ENCODE peak calls at places on chromosomes 11 and 22, in nine cellular contexts. Z is adrenal gland; L is psoas muscle; H is neural progenitor cell; D is OCI-LY7; M is spleen; O is cardiac muscle cell; G is CD4-positive, alpha-beta memory T cell; S is stomach. N is an unnamed sample. For H3K4me1, the result is how much of the 10 kb centered on the place peaks cover.

GRCh38 chr11:46071091-46071490 is 50.2 kb downstream of the PHF21A start:
- DNase-seq in D (no peak), G (no peak), L (no peak), H (no peak), Z (no peak), O (no peak), S (no peak), M (no peak), N (no peak)

GRCh38 chr22:38257650-38258246 is 15.1 kb downstream of the TMEM184B start:
- DNase-seq in D (peak), M (no peak), L (no peak), H (no peak), G (no peak), O (peak), S (peak), Z (no peak), N (no peak)

GRCh38 chr11:19025799-19026406 is 34.6 kb downstream of the MRGPRX2 start:
- DNase-seq in L (no peak), G (no peak), M (no peak), D (no peak), O (peak), Z (peak), S (no peak), H (no peak), N (no peak)

GRCh38 chr22:35335468-35335867 is 35.8 kb downstream of the TOM1 start:
- DNase-seq in Z (no peak), O (no peak), D (no peak), H (no peak), S (no peak), L (no peak), G (no peak), M (no peak), N (no peak)

GRCh38 chr11:115333951-115334350 is 170.3 kb downstream of the CADM1 start:
- DNase-seq in H (no peak), L (no peak), G (no peak), S (no peak), D (no peak), O (no peak), Z (no peak), M (no peak), N (no peak)

GRCh38 chr11:77407613-77408012 is 66.3 kb downstream of the PAK1 start:
- DNase-seq in G (no peak), S (peak), Z (peak), D (no peak), L (peak), H (no peak), O (peak), M (no peak), N (no peak)

GRCh38 chr11:11958403-11958802 is 50.0 kb downstream of the DKK3 start:
- DNase-seq in G (no peak), M (peak), S (no peak), Z (no peak), L (no peak), D (no peak), O (no peak), H (no peak), N (no peak)

GRCh38 chr11:93659216-93659615 is 2.3 kb upstream of the CEP295 start:
- DNase-seq in S (no peak), O (no peak), M (no peak), G (no peak), L (no peak), Z (no peak), H (no peak), D (no peak), N (no peak)

GRCh38 chr11:126742582-126742981 is 258.0 kb downstream of the KIRREL3 start:
- DNase-seq in S (no peak), L (no peak), Z (no peak), M (no peak), O (no peak), D (no peak), G (peak), H (no peak), N (no peak)

GRCh38 chr11:82992219-82992618 is 79.5 kb downstream of the RAB30 start:
- DNase-seq in G (no peak), H (no peak), S (no peak), O (no peak), M (no peak), D (no peak), Z (peak), L (no peak), N (peak)

GRCh38 chr22:18113680-18114394 is 3.2 kb downstream of the TUBA8 start:
- DNase-seq in M (peak), L (no peak), O (no peak), Z (no peak), S (no peak), H (no peak), D (no peak), G (no peak), N (no peak)

GRCh38 chr22:47168441-47168840 is 406.0 kb downstream of the TBC1D22A start:
- DNase-seq in M (peak), O (no peak), L (peak), G (no peak), S (peak), H (no peak), Z (peak), D (no peak), N (no peak)

GRCh38 chr11:35764414-35764813 is 101.8 kb downstream of the TRIM44 start:
- DNase-seq in G (no peak), O (no peak), M (no peak), H (no peak), D (no peak), L (no peak), Z (no peak), S (no peak), N (no peak)

GRCh38 chr22:44395116-44396005 is 82.6 kb upstream of the SHISAL1 start:
- DNase-seq in M (peak), G (no peak), H (no peak), Z (peak), S (peak), L (no peak), O (no peak), D (no peak), N (peak)

GRCh38 chr11:36240746-36241295 is 48.4 kb downstream of the COMMD9 start:
- DNase-seq in G (no peak), S (no peak), O (no peak), Z (no peak), L (no peak), D (no peak), H (no peak), M (no peak), N (no peak)

GRCh38 chr22:46363611-46364321 is 28.3 kb downstream of the TRMU start:
- DNase-seq in H (no peak), S (no peak), O (no peak), M (peak), Z (no peak), L (no peak), D (no peak), G (no peak), N (no peak)

GRCh38 chr22:37518509-37519267 is 527 bp downstream of the CARD10 start:
- DNase-seq in D (no peak), Z (no peak), S (no peak), G (no peak), O (peak), H (peak), M (no peak), L (no peak), N (no peak)

GRCh38 chr22:47850644-47851151 is 1088.2 kb downstream of the TBC1D22A start:
- DNase-seq in L (no peak), S (no peak), H (peak), M (no peak), G (no peak), O (no peak), D (no peak), Z (no peak), N (peak)

GRCh38 chr22:20968281-20968977 is 1.4 kb downstream of the AIFM3 start:
- DNase-seq in D (peak), H (no peak), O (no peak), S (no peak), G (no peak), Z (no peak), L (no peak), M (peak), N (no peak)

GRCh38 chr11:13214276-13214865 is 63.2 kb upstream of the BMAL1 start:
- DNase-seq in H (no peak), D (no peak), Z (no peak), G (no peak), S (no peak), O (no peak), L (no peak), M (no peak), N (no peak)

GRCh38 chr22:36853407-36854099 is 7.3 kb upstream of the NCF4 start:
- DNase-seq in Z (peak), L (peak), G (peak), O (peak), H (peak), D (peak), M (peak), S (peak), N (peak)

GRCh38 chr11:9876331-9876730 is 212.5 kb downstream of the SWAP70 start:
- DNase-seq in Z (no peak), H (no peak), M (no peak), O (no peak), S (no peak), D (no peak), G (no peak), L (no peak), N (no peak)
- H3K4me1 ChIP-seq in Z (under half), H (under half), M (under half), O (under half), S (under half), D (under half), G (under half), L (under half), N (under half)

GRCh38 chr11:1835671-1836010 is 851 bp downstream of the SYT8 start:
- DNase-seq in H (no peak), M (peak), S (no peak), D (no peak), O (no peak), L (no peak), G (no peak), Z (peak), N (no peak)

GRCh38 chr11:1836011-1836945 is 1.5 kb downstream of the SYT8 start:
- DNase-seq in Z (peak), S (no peak), O (no peak), M (peak), L (no peak), G (no peak), H (no peak), D (no peak), N (no peak)

GRCh38 chr11:1834132-1834610 is 619 bp upstream of the SYT8 start:
- DNase-seq in H (no peak), S (peak), L (no peak), M (peak), Z (no peak), G (no peak), O (no peak), D (no peak), N (no peak)

GRCh38 chr11:1832989-1833365 is 1.8 kb upstream of the SYT8 start:
- DNase-seq in S (no peak), M (peak), H (peak), G (no peak), O (no peak), D (no peak), L (no peak), Z (no peak), N (no peak)

GRCh38 chr11:1834791-1835670 is at the start of gene SYT8:
- DNase-seq in M (peak), O (no peak), H (no peak), L (no peak), G (no peak), Z (peak), D (no peak), S (peak), N (no peak)
- H3K4me1 ChIP-seq in M (under half), O (under half), H (under half), L (under half), G (under half), Z (under half), D (under half), S (under half), N (under half)

GRCh38 chr11:67410984-67411784 is 4.3 kb upstream of the CARNS1 start:
- DNase-seq in M (peak), L (no peak), H (peak), O (no peak), G (no peak), Z (no peak), S (no peak), D (no peak), N (no peak)
- H3K4me1 ChIP-seq in M (under half), L (under half), H (under half), O (under half), G (half or more), Z (under half), S (under half), D (half or more), N (under half)

GRCh38 chr22:24164243-24164642 is 17.0 kb upstream of the SUSD2 start:
- DNase-seq in D (no peak), M (no peak), H (no peak), Z (no peak), S (no peak), L (no peak), G (no peak), O (no peak), N (no peak)

GRCh38 chr22:24165673-24166072 is 15.6 kb upstream of the SUSD2 start:
- DNase-seq in Z (no peak), H (no peak), O (no peak), M (no peak), D (no peak), G (no peak), L (no peak), S (no peak), N (no peak)

GRCh38 chr22:24166811-24167210 is 14.5 kb upstream of the SUSD2 start:
- DNase-seq in H (no peak), M (no peak), D (no peak), L (no peak), Z (no peak), G (no peak), O (no peak), S (no peak), N (no peak)

GRCh38 chr22:24162377-24162927 is 18.8 kb upstream of the SUSD2 start:
- DNase-seq in G (no peak), M (no peak), L (no peak), Z (no peak), S (no peak), O (no peak), D (no peak), H (no peak), N (no peak)

GRCh38 chr22:24164823-24165379 is 16.4 kb upstream of the SUSD2 start:
- DNase-seq in G (no peak), Z (no peak), S (no peak), O (no peak), H (no peak), M (no peak), D (no peak), L (no peak), N (no peak)
- H3K4me1 ChIP-seq in G (under half), Z (under half), S (under half), O (under half), H (under half), M (under half), D (under half), L (under half), N (under half)

GRCh38 chr11:75350122-75350742 is 1.2 kb downstream of the ARRB1 start:
- DNase-seq in D (no peak), H (no peak), S (no peak), G (no peak), O (no peak), L (no peak), Z (no peak), M (peak), N (no peak)
- H3K4me1 ChIP-seq in D (under half), H (under half), S (half or more), G (half or more), O (under half), L (under half), Z (under half), M (half or more), N (under half)

N was measured in testis.